ENCODE peak calls at places on chromosomes 3 and 15, in eight cellular contexts. P is activated naive CD8-positive, alpha-beta T cell treated with anti-CD3 and anti-CD28 coated beads, Interleukin-2, amount 50 U/mL, for 24 hours; R is EH; V is smooth muscle cell of the brain vasculature; E is T-helper 9 cell; H is Right ventricle myocardium inferior; G is cardiac fibroblast; U is endothelial cell. O is an unnamed sample.

GRCh38 chr3:184616416-184616815 is 54.8 kb downstream of the EPHB3 start:
- DNase-seq in V (no peak), G (no peak), E (no peak), U (no peak), H (no peak), R (no peak), P (no peak), O (no peak)

GRCh38 chr3:171320721-171321120 is 139.5 kb downstream of the TNIK start:
- DNase-seq in G (peak), E (no peak), H (no peak), P (no peak), V (no peak), U (no peak), R (peak), O (no peak)

GRCh38 chr3:66419053-66419440 is 81.8 kb downstream of the LRIG1 start:
- DNase-seq in H (no peak), V (no peak), G (no peak), P (no peak), E (no peak), U (no peak), R (no peak), O (no peak)

GRCh38 chr3:150528359-150528797 is 17.9 kb downstream of the SERP1 start:
- DNase-seq in U (no peak), P (no peak), E (no peak), H (no peak), V (peak), G (peak), R (peak), O (no peak)

GRCh38 chr3:29275309-29275708 is 5.6 kb upstream of the RBMS3 start:
- DNase-seq in U (no peak), P (no peak), G (no peak), R (peak), E (no peak), V (no peak), H (peak), O (no peak)

GRCh38 chr3:29577250-29577649 is 296.4 kb downstream of the RBMS3 start:
- DNase-seq in R (no peak), H (no peak), P (no peak), U (no peak), V (no peak), G (no peak), E (no peak), O (peak)

GRCh38 chr3:186406669-186407635 is 44.9 kb upstream of the DGKG start:
- DNase-seq in U (no peak), G (no peak), H (no peak), V (no peak), P (no peak), R (no peak), E (no peak), O (no peak)

GRCh38 chr3:46936733-46937250 is 39.8 kb downstream of the CCDC12 start:
- DNase-seq in R (peak), E (no peak), P (no peak), G (peak), H (no peak), U (no peak), V (no peak), O (no peak)

GRCh38 chr15:59436774-59437472 is 1.1 kb upstream of the FAM81A start:
- DNase-seq in P (no peak), G (peak), V (no peak), H (no peak), R (peak), E (no peak), U (no peak), O (no peak)

GRCh38 chr15:52652984-52653383 is 26.2 kb downstream of the ATOSA start:
- DNase-seq in P (no peak), U (no peak), G (peak), E (no peak), H (no peak), R (peak), V (no peak), O (peak)

GRCh38 chr15:81966628-81967027 is 79.2 kb downstream of the MEX3B start:
- DNase-seq in V (no peak), G (no peak), R (no peak), H (no peak), U (no peak), E (no peak), P (no peak), O (no peak)

GRCh38 chr3:150130404-150131100 is 159.9 kb upstream of the PFN2 start:
- DNase-seq in H (no peak), V (no peak), E (no peak), G (no peak), R (no peak), U (no peak), P (no peak), O (no peak)

GRCh38 chr15:62110000-62110851 is 43.4 kb downstream of the C2CD4A start:
- DNase-seq in G (peak), V (no peak), R (peak), U (no peak), E (no peak), P (no peak), H (no peak), O (peak)

GRCh38 chr15:31574761-31575160 is 248.1 kb downstream of the KLF13 start:
- DNase-seq in V (no peak), H (no peak), U (no peak), P (no peak), R (no peak), E (no peak), G (no peak), O (no peak)

GRCh38 chr15:74378853-74379252 is 11.4 kb upstream of the CYP11A1 start:
- DNase-seq in G (peak), E (no peak), P (peak), U (no peak), V (no peak), H (no peak), R (peak), O (no peak)

GRCh38 chr15:70250208-70251201 is 152.8 kb upstream of the TLE3 start:
- DNase-seq in G (no peak), U (no peak), V (no peak), H (no peak), E (no peak), R (no peak), P (no peak), O (no peak)

GRCh38 chr3:189324538-189325138 is 152.9 kb downstream of the TPRG1 start:
- DNase-seq in R (peak), P (peak), V (peak), U (no peak), G (peak), E (peak), H (no peak), O (peak)

GRCh38 chr15:94185547-94186236 is 45.7 kb upstream of the MCTP2 start:
- DNase-seq in P (no peak), R (no peak), U (no peak), E (no peak), G (no peak), H (no peak), V (no peak), O (no peak)

GRCh38 chr15:57527382-57528091 is 64.2 kb upstream of the MYZAP start:
- DNase-seq in V (peak), U (peak), R (peak), P (no peak), H (peak), E (no peak), G (peak), O (peak)

GRCh38 chr15:60589253-60589652 is 110.3 kb upstream of the ICE2 start:
- DNase-seq in P (peak), U (no peak), E (no peak), V (no peak), R (no peak), H (no peak), G (no peak), O (no peak)

GRCh38 chr15:59002418-59002859 is 15.0 kb downstream of the RNF111 start:
- DNase-seq in R (no peak), U (no peak), P (no peak), E (no peak), V (no peak), G (no peak), H (no peak), O (no peak)

GRCh38 chr3:25883492-25883891 is 93.6 kb downstream of the OXSM start:
- DNase-seq in G (no peak), R (no peak), V (no peak), E (no peak), P (no peak), U (no peak), H (no peak), O (no peak)

GRCh38 chr3:56988458-56988857 is 72.0 kb upstream of the SPATA12 start:
- DNase-seq in P (no peak), H (no peak), R (no peak), G (no peak), U (no peak), E (no peak), V (no peak), O (no peak)

GRCh38 chr3:138197058-138197457 is 10.0 kb downstream of the ARMC8 start:
- DNase-seq in V (no peak), E (no peak), U (peak), R (peak), P (no peak), G (peak), H (no peak), O (peak)

GRCh38 chr3:143567823-143568222 is 280.4 kb downstream of the SLC9A9 start:
- DNase-seq in H (no peak), G (peak), E (no peak), P (no peak), U (no peak), R (no peak), V (no peak), O (no peak)

GRCh38 chr3:12336099-12336498 is 47.2 kb downstream of the PPARG start:
- DNase-seq in U (no peak), V (no peak), P (no peak), G (no peak), R (no peak), H (no peak), E (no peak), O (no peak)

GRCh38 chr3:189947948-189948723 is 172.6 kb downstream of the P3H2 start:
- DNase-seq in U (peak), E (no peak), R (peak), G (peak), H (no peak), P (no peak), V (peak), O (no peak)

GRCh38 chr3:185473290-185473815 is 25.5 kb downstream of the TMEM41A start:
- DNase-seq in H (no peak), U (no peak), E (no peak), R (no peak), G (no peak), V (no peak), P (no peak), O (peak)

GRCh38 chr3:138296639-138297038 is 33.0 kb downstream of the NME9 start:
- DNase-seq in E (no peak), P (peak), H (no peak), G (no peak), U (no peak), R (no peak), V (no peak), O (no peak)

GRCh38 chr3:12442654-12443501 is 41.4 kb upstream of the TSEN2 start:
- DNase-seq in G (no peak), P (no peak), H (no peak), R (no peak), V (no peak), U (no peak), E (no peak), O (no peak)

GRCh38 chr3:103057477-103057876 is 622.7 kb downstream of the ZPLD1 start:
- DNase-seq in G (no peak), P (no peak), U (no peak), V (no peak), H (no peak), E (no peak), R (no peak), O (no peak)

GRCh38 chr3:186025161-186025560 is 83.7 kb downstream of the ETV5 start:
- DNase-seq in U (no peak), R (peak), E (no peak), V (no peak), P (peak), G (peak), H (no peak), O (peak)

GRCh38 chr3:51384145-51384729 is 854 bp upstream of the MANF start:
- DNase-seq in P (no peak), G (no peak), H (no peak), R (peak), E (no peak), U (peak), V (no peak), O (peak)

GRCh38 chr3:13039286-13039896 is 33.8 kb downstream of the IQSEC1 start:
- DNase-seq in G (no peak), V (no peak), P (no peak), U (no peak), R (no peak), E (no peak), H (no peak), O (no peak)

GRCh38 chr15:73918784-73919183 is 7.5 kb upstream of the LOXL1 start:
- DNase-seq in E (no peak), P (no peak), G (no peak), U (no peak), R (no peak), V (no peak), H (no peak), O (no peak)

GRCh38 chr3:122583770-122584169 is 6.3 kb downstream of the PARP15 start:
- DNase-seq in E (no peak), R (no peak), H (no peak), V (no peak), P (no peak), G (no peak), U (no peak), O (no peak)

O was measured in MG63.